ENCODE peak calls at places on chromosome 13, in ten cellular contexts. K is CD4-positive, alpha-beta T cell; A is colonic mucosa; J is gastrocnemius medialis; F is RWPE1; S is fibroblast of the aortic adventitia; U is ovary; L is sigmoid colon; T is A549; Q is cardiac muscle cell. B is an unnamed sample.

GRCh38 chr13:34886987-34887386 is 55.1 kb upstream of the NBEA start:
- DNase-seq in K (no peak), A (no peak), J (no peak), F (no peak), S (no peak), U (no peak), L (no peak), T (no peak), Q (no peak), B (no peak)

GRCh38 chr13:41668130-41668757 is 210.9 kb downstream of the RGCC start:
- DNase-seq in K (peak), A (peak), J (peak), F (peak), S (peak), U (peak), L (peak), T (peak), Q (peak), B (no peak)

GRCh38 chr13:113115363-113116205 is 7.0 kb upstream of the F10 start:
- DNase-seq in K (no peak), A (no peak), J (peak), F (no peak), S (no peak), U (peak), L (peak), T (no peak), Q (no peak), B (peak)

GRCh38 chr13:96744665-96745331 is 249.5 kb downstream of the OXGR1 start:
- DNase-seq in K (no peak), A (no peak), J (no peak), F (no peak), S (no peak), U (no peak), L (no peak), T (no peak), Q (no peak), B (no peak)

GRCh38 chr13:20823071-20823470 is 49.3 kb upstream of the EEF1AKMT1 start:
- DNase-seq in K (no peak), A (no peak), J (no peak), F (no peak), S (no peak), U (no peak), L (no peak), T (no peak), Q (no peak), B (no peak)

GRCh38 chr13:44649118-44649455 is 73.0 kb upstream of the TSC22D1 start:
- DNase-seq in K (no peak), A (no peak), J (no peak), F (no peak), S (no peak), U (no peak), L (no peak), T (no peak), Q (no peak), B (no peak)

GRCh38 chr13:113084094-113084942 is 21.3 kb upstream of the F7 start:
- DNase-seq in K (no peak), A (no peak), J (no peak), F (no peak), S (no peak), U (no peak), L (no peak), T (peak), Q (no peak), B (peak)

GRCh38 chr13:45775401-45775963 is 73.4 kb downstream of the CBY2 start:
- DNase-seq in K (no peak), A (no peak), J (no peak), F (no peak), S (no peak), U (no peak), L (no peak), T (no peak), Q (no peak), B (no peak)

GRCh38 chr13:110214637-110215036 is 92.3 kb downstream of the COL4A1 start:
- DNase-seq in K (no peak), A (no peak), J (no peak), F (no peak), S (no peak), U (no peak), L (no peak), T (no peak), Q (no peak), B (no peak)

GRCh38 chr13:104949840-104950805 is 1585.3 kb downstream of the EFNB2 start:
- DNase-seq in K (no peak), A (no peak), J (no peak), F (no peak), S (no peak), U (no peak), L (no peak), T (no peak), Q (no peak), B (no peak)

GRCh38 chr13:106520205-106521004 is 15.1 kb downstream of the EFNB2 start:
- DNase-seq in K (no peak), A (no peak), J (no peak), F (no peak), S (peak), U (no peak), L (no peak), T (no peak), Q (peak), B (no peak)

GRCh38 chr13:113815151-113816058 is 48.5 kb downstream of the GAS6 start:
- DNase-seq in K (no peak), A (no peak), J (no peak), F (no peak), S (no peak), U (no peak), L (no peak), T (no peak), Q (no peak), B (no peak)

GRCh38 chr13:90201676-90202425 is 1145.6 kb upstream of the MIR17HG start:
- DNase-seq in K (no peak), A (no peak), J (no peak), F (no peak), S (no peak), U (no peak), L (no peak), T (no peak), Q (peak), B (no peak)

GRCh38 chr13:40504641-40505040 is 161.8 kb downstream of the FOXO1 start:
- DNase-seq in K (no peak), A (no peak), J (no peak), F (no peak), S (no peak), U (no peak), L (no peak), T (no peak), Q (no peak), B (no peak)

GRCh38 chr13:76647550-76647949 is 238.7 kb downstream of the KCTD12 start:
- DNase-seq in K (no peak), A (no peak), J (no peak), F (no peak), S (no peak), U (no peak), L (no peak), T (no peak), Q (no peak), B (no peak)

GRCh38 chr13:73273737-73274136 is 214.9 kb downstream of the KLF5 start:
- DNase-seq in K (no peak), A (no peak), J (no peak), F (peak), S (peak), U (no peak), L (no peak), T (no peak), Q (peak), B (no peak)

GRCh38 chr13:100707818-100708740 is 33.5 kb upstream of the TMTC4 start:
- DNase-seq in K (no peak), A (no peak), J (no peak), F (no peak), S (peak), U (no peak), L (no peak), T (no peak), Q (no peak), B (no peak)

GRCh38 chr13:98493035-98493401 is 83.9 kb downstream of the STK24 start:
- DNase-seq in K (no peak), A (no peak), J (no peak), F (no peak), S (no peak), U (no peak), L (no peak), T (no peak), Q (no peak), B (no peak)

GRCh38 chr13:37475966-37476365 is 122.6 kb downstream of the POSTN start:
- DNase-seq in K (no peak), A (no peak), J (no peak), F (no peak), S (peak), U (no peak), L (no peak), T (no peak), Q (no peak), B (no peak)

GRCh38 chr13:32229443-32229842 is 85.7 kb downstream of the ZAR1L start:
- DNase-seq in K (no peak), A (no peak), J (no peak), F (no peak), S (no peak), U (no peak), L (no peak), T (no peak), Q (peak), B (no peak)

GRCh38 chr13:74288361-74288911 is 154.2 kb upstream of the KLF12 start:
- DNase-seq in K (peak), A (peak), J (peak), F (no peak), S (no peak), U (no peak), L (peak), T (no peak), Q (peak), B (no peak)

GRCh38 chr13:105838231-105838630 is 697.2 kb downstream of the EFNB2 start:
- DNase-seq in K (no peak), A (no peak), J (no peak), F (no peak), S (no peak), U (no peak), L (no peak), T (no peak), Q (no peak), B (no peak)

GRCh38 chr13:34208326-34208725 is 390.4 kb downstream of the RFC3 start:
- DNase-seq in K (no peak), A (no peak), J (no peak), F (no peak), S (peak), U (no peak), L (no peak), T (no peak), Q (no peak), B (no peak)

GRCh38 chr13:80204642-80205041 is 136.3 kb downstream of the SPRY2 start:
- DNase-seq in K (no peak), A (no peak), J (no peak), F (no peak), S (no peak), U (no peak), L (no peak), T (no peak), Q (no peak), B (no peak)

GRCh38 chr13:46126552-46127171 is 21.8 kb upstream of the CPB2 start:
- DNase-seq in K (peak), A (peak), J (peak), F (peak), S (peak), U (no peak), L (no peak), T (peak), Q (peak), B (no peak)

GRCh38 chr13:44516771-44517170 is 59.4 kb downstream of the TSC22D1 start:
- DNase-seq in K (no peak), A (no peak), J (no peak), F (no peak), S (no peak), U (no peak), L (no peak), T (no peak), Q (no peak), B (no peak)

GRCh38 chr13:112818698-112819045 is 128.8 kb downstream of the ATP11A start:
- DNase-seq in K (no peak), A (no peak), J (no peak), F (no peak), S (no peak), U (no peak), L (peak), T (no peak), Q (no peak), B (no peak)

GRCh38 chr13:90803210-90803609 is 544.3 kb upstream of the MIR17HG start:
- DNase-seq in K (no peak), A (no peak), J (no peak), F (no peak), S (no peak), U (no peak), L (no peak), T (no peak), Q (no peak), B (no peak)

GRCh38 chr13:33004454-33004853 is 11.8 kb upstream of the KL start:
- DNase-seq in K (no peak), A (no peak), J (peak), F (no peak), S (peak), U (no peak), L (no peak), T (no peak), Q (no peak), B (no peak)

GRCh38 chr13:68199271-68199670 is 969.1 kb upstream of the PCDH9 start:
- DNase-seq in K (no peak), A (no peak), J (no peak), F (no peak), S (no peak), U (no peak), L (no peak), T (no peak), Q (no peak), B (no peak)

GRCh38 chr13:29369060-29369743 is 226.3 kb downstream of the SLC7A1 start:
- DNase-seq in K (no peak), A (no peak), J (no peak), F (peak), S (peak), U (no peak), L (no peak), T (no peak), Q (peak), B (no peak)

GRCh38 chr13:80180745-80181144 is 160.2 kb downstream of the SPRY2 start:
- DNase-seq in K (no peak), A (no peak), J (no peak), F (no peak), S (no peak), U (no peak), L (no peak), T (no peak), Q (no peak), B (no peak)

GRCh38 chr13:83613524-83613923 is 268.8 kb downstream of the SLITRK1 start:
- DNase-seq in K (no peak), A (no peak), J (no peak), F (no peak), S (no peak), U (no peak), L (no peak), T (no peak), Q (no peak), B (no peak)

DNA sequence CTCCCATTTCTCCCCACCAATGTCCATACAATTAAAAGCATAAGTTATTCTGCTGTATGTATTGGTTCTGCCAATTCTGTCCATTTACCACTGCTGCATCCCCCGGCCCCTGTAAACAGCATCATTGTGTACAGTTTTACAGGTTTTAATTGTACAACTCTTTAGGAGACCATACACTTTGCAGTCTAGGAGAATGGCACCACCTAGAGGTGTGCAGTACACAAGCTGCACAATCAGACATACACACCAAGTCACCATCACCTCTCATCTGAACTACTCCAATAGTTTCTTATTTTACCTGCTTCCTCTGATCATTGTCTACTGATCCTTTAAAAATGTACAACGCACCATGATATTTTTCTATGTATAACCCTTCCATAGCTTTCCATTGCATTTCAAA is 855.9 kb upstream of the KLHL1 start:
- DNase-seq in K (no peak), A (no peak), J (no peak), F (no peak), S (no peak), U (no peak), L (no peak), T (no peak), Q (no peak), B (no peak)
- TF ChIP-seq CTCF in K (no peak), A (no peak), J (no peak), F (no peak), S (no peak), U (no peak), L (no peak), T (no peak), Q (no peak), B (peak)

DNA sequence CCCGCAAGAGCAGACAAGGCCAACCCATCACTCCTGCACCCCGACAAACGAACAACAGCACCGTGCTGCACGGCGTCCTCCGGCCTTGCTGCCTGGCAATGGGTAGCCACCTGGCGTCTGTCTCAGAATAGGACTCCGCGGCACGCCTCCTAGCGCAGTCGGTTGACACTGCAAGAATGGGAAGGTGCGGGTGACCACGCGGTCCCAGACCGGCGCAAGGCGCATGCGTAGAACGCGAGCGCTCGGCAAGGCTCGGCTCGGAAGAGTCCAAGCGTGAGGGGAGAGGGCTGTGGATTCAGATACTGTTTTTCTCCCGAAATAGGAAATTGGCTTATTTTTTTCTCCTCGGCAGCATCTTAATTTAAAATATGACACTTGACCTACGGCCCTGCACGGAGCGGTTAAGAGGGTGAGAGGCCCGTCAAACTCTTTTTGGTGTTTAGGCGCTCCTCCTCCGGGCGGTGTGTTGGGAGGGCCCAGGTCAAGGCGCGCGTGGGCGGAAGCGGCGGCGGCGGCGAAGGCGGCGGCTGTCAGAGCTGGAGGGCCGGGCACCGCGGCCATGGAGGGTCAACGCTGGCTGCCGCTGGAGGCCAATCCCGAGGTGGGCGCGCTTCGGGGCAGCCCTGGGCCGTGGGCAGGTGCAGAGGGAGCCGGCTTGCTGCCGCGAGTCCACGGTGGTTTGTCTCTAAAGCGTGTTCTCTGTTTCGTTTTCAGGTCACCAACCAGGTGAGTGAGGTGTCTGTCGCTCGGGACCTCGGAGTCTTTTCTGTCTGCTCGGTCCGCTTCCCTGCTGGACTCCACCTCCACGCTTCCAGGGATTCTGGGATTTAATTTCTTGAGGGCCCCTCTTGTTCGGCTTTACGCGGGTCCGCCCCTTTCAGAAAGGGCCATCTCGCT is at the start of gene UCHL3:
- DNase-seq in K (peak), A (peak), J (peak), F (peak), S (peak), U (peak), L (peak), T (peak), Q (peak), B (peak)
- TF ChIP-seq CTCF in K (peak), A (peak), J (peak), F (peak), S (peak), U (peak), L (peak), T (peak), Q (peak), B (peak)

DNA sequence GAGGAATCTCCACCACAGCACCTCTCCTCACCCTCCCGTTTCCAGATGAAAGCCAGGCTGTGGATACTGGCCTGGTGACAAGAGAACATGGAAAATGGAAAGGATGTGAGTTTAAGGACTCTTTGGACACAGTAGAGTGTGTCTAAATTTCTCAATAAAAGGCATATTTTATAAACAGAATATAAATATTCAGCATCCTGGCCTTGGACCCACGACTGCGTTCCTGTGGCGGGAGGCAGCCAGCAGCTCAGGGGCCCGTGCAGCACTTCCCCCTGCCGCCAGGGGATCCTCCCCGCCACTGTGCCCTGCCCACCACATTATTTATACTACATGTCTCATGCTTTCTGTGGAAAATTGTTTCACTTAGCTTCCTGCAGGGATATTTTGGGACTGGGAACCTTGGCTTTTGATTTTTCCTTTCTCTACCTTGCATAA is 108.0 kb upstream of the SPATA13 start:
- DNase-seq in K (no peak), A (no peak), J (no peak), F (no peak), S (peak), U (peak), L (peak), T (no peak), Q (no peak), B (no peak)
- TF ChIP-seq CTCF in K (no peak), A (no peak), J (no peak), F (no peak), S (peak), U (no peak), L (no peak), T (no peak), Q (peak), B (no peak)

GRCh38 chr13:27634791-27635190 is 13.1 kb downstream of the POLR1D start:
- DNase-seq in K (no peak), A (no peak), J (no peak), F (no peak), S (no peak), U (no peak), L (no peak), T (no peak), Q (no peak), B (no peak)

GRCh38 chr13:27637289-27637626 is 15.6 kb downstream of the POLR1D start:
- DNase-seq in K (no peak), A (no peak), J (no peak), F (no peak), S (no peak), U (no peak), L (no peak), T (no peak), Q (no peak), B (no peak)

GRCh38 chr13:27635256-27635655 is 13.6 kb downstream of the POLR1D start:
- DNase-seq in K (no peak), A (no peak), J (no peak), F (no peak), S (no peak), U (no peak), L (no peak), T (no peak), Q (no peak), B (no peak)

GRCh38 chr13:27638521-27638920 is 16.8 kb downstream of the POLR1D start:
- DNase-seq in K (no peak), A (no peak), J (no peak), F (no peak), S (peak), U (peak), L (no peak), T (no peak), Q (no peak), B (no peak)

DNA sequence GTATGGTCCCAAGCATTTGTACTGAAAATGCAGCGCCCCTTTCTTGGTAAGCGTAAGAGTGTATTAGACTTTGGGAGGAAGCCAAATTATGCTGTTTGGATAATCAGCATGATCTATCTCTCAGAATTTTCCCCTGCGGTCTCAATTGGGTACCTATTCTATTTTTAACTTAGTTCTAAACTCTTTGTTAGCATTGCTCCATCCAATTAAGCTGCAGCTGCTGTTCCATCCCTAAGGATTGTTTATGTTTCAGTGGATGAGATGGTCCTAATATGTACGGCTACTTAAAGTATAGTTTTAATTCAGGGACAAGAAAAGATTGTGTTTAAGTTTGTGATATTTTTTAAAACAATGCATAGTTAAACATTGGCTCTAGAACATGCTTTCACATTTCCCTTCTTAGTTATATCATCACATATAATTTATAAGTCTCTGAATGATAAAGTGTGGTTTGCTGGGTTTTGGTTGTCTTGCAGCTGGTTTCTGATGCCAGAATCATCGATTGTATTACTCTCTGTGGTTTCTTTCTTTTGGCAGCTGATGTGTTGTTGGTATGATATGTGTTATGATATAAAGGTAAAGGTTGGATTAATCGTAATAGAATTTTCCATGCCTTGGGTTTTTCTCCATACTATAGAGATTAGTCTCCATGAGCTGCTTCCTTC is 15.1 kb downstream of the POLR1D start:
- DNase-seq in K (no peak), A (no peak), J (no peak), F (no peak), S (peak), U (no peak), L (no peak), T (no peak), Q (no peak), B (no peak)
- TF ChIP-seq CTCF in K (no peak), A (no peak), J (no peak), F (no peak), S (no peak), U (no peak), L (no peak), T (no peak), Q (no peak), B (no peak)

GRCh38 chr13:22103046-22103445 is 432.2 kb downstream of the FGF9 start:
- DNase-seq in K (no peak), A (no peak), J (no peak), F (no peak), S (peak), U (no peak), L (no peak), T (no peak), Q (no peak), B (no peak)
- TF ChIP-seq CTCF in K (no peak), A (peak), J (no peak), F (no peak), S (no peak), U (no peak), L (no peak), T (no peak), Q (no peak), B (no peak)

GRCh38 chr13:111511219-111511732 is 190.8 kb downstream of the TEX29 start:
- DNase-seq in K (no peak), A (no peak), J (no peak), F (no peak), S (no peak), U (no peak), L (no peak), T (no peak), Q (no peak), B (no peak)
- TF ChIP-seq CTCF in K (no peak), A (no peak), J (no peak), F (no peak), S (no peak), U (no peak), L (no peak), T (no peak), Q (no peak), B (no peak)

B was measured in chondrocyte.